ENCODE peak calls at places on chromosomes 5 and 9, in five cellular contexts. One of them, this sample, is unnamed.
A peak's percentile ranks its signal among the peaks of the same experiment; 100 is the strongest.

GRCh38 chr9:114343471-114344187 is 14.0 kb downstream of the ORM2 start:
- DNase-seq in stomach: no peak
- DNase-seq in gastrocnemius medialis: no peak
- DNase-seq in A549: no peak
- DNase-seq in fibroblast of mammary gland: peak; percentile 32
- DNase-seq in this sample: no peak

GRCh38 chr5:110086658-110087388 is 397.1 kb downstream of the MAN2A1 start:
- DNase-seq in A549: no peak
- DNase-seq in fibroblast of mammary gland: peak; percentile 100
- DNase-seq in gastrocnemius medialis: peak; percentile 72
- DNase-seq in stomach: no peak
- DNase-seq in this sample: no peak

GRCh38 chr9:93187047-93187446 is 3.1 kb downstream of the WNK2 start:
- DNase-seq in A549: no peak
- DNase-seq in fibroblast of mammary gland: no peak
- DNase-seq in stomach: peak; percentile 34
- DNase-seq in gastrocnemius medialis: peak; percentile 52
- DNase-seq in this sample: no peak

GRCh38 chr9:133741716-133742115 is 3.6 kb upstream of the SARDH start:
- DNase-seq in A549: no peak
- DNase-seq in fibroblast of mammary gland: no peak
- DNase-seq in gastrocnemius medialis: no peak
- DNase-seq in stomach: no peak
- DNase-seq in this sample: no peak

GRCh38 chr9:88322906-88323566 is 65.2 kb upstream of the SPIN1 start:
- DNase-seq in A549: no peak
- DNase-seq in gastrocnemius medialis: no peak
- DNase-seq in stomach: no peak
- DNase-seq in fibroblast of mammary gland: no peak
- DNase-seq in this sample: no peak

GRCh38 chr9:70081120-70081495 is 37.5 kb downstream of the MAMDC2 start:
- DNase-seq in stomach: no peak
- DNase-seq in fibroblast of mammary gland: peak; percentile 91
- DNase-seq in gastrocnemius medialis: no peak
- DNase-seq in A549: no peak
- DNase-seq in this sample: no peak

GRCh38 chr5:146027746-146028145 is 77.6 kb downstream of the PLAC8L1 start:
- DNase-seq in stomach: peak; percentile 71
- DNase-seq in gastrocnemius medialis: no peak
- DNase-seq in A549: peak; percentile 62
- DNase-seq in fibroblast of mammary gland: no peak
- DNase-seq in this sample: no peak

GRCh38 chr5:97006454-97006853 is 70.6 kb downstream of the LNPEP start:
- DNase-seq in A549: no peak
- DNase-seq in stomach: no peak
- DNase-seq in gastrocnemius medialis: no peak
- DNase-seq in fibroblast of mammary gland: no peak
- DNase-seq in this sample: no peak

GRCh38 chr9:4550777-4551476 is 60.7 kb downstream of the SLC1A1 start:
- DNase-seq in stomach: no peak
- DNase-seq in fibroblast of mammary gland: peak; percentile 40
- DNase-seq in gastrocnemius medialis: no peak
- DNase-seq in A549: no peak
- DNase-seq in this sample: no peak

GRCh38 chr5:132086277-132086794 is 12.7 kb downstream of the CSF2 start:
- DNase-seq in gastrocnemius medialis: peak; percentile 22
- DNase-seq in A549: peak; percentile 30
- DNase-seq in stomach: peak; percentile 50
- DNase-seq in fibroblast of mammary gland: peak; percentile 98
- DNase-seq in this sample: peak; percentile 83

GRCh38 chr9:129176786-129177442 is 1.1 kb downstream of the IER5L start:
- DNase-seq in stomach: no peak
- DNase-seq in A549: peak; percentile 59
- DNase-seq in gastrocnemius medialis: no peak
- DNase-seq in fibroblast of mammary gland: peak; percentile 41
- DNase-seq in this sample: no peak

DNA sequence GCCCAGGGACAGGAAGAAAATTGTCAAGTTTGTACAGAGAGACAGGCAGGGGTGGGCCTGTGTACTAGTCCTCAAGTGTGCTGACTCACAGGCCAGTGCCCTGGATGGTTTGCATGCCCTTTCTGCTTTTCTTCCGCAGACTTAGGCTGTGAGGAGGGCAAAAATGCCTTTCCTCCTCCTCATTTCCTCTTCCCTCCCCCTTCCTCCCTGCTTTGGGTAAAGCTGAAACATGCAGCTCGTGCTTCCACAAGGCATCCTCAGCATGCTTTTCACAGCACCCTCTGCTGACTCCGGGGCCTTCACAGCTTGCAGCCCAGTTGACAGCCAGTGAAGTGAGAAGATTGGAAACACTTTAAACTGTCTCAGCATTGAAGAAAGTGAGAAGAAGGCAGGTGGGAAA is 138.6 kb downstream of the GRIA1 start:
- DNase-seq in gastrocnemius medialis: no peak
- DNase-seq in fibroblast of mammary gland: peak; percentile 97
- DNase-seq in A549: peak; percentile 56
- DNase-seq in stomach: no peak
- DNase-seq in this sample: peak; percentile 88
- TF ChIP-seq CTCF in gastrocnemius medialis: no peak
- TF ChIP-seq CTCF in fibroblast of mammary gland: peak; percentile 48
- TF ChIP-seq CTCF in A549: no peak
- TF ChIP-seq CTCF in stomach: no peak
- TF ChIP-seq CTCF in this sample: peak; percentile 74

DNA sequence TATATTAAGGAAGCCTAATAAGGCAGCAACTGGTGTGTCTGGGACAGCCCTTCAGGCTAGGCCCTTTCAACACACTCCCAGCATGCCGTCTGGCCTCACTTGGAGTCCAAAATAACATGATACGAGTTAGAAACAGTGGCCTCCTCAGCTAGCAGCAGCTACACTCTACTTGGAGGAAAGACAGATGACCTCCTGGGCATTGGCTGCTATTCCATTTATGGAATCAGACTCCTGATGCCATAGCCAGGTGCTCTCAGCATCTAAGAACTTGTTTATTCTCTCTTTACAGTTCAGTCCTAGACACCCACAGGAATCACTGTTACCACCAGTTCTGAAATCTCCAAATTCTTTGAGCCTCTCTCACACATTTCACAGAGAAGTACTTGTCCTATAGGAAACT is 31.8 kb downstream of the RUSC2 start:
- DNase-seq in fibroblast of mammary gland: peak; percentile 35
- DNase-seq in gastrocnemius medialis: peak; percentile 95
- DNase-seq in A549: peak; percentile 26
- DNase-seq in stomach: no peak
- DNase-seq in this sample: peak; percentile 75
- H3K4me3 ChIP-seq in fibroblast of mammary gland: no peak overlapping the region
- H3K4me3 ChIP-seq in gastrocnemius medialis: no peak overlapping the region
- H3K4me3 ChIP-seq in A549: no peak overlapping the region
- H3K4me3 ChIP-seq in stomach: no peak overlapping the region
- H3K4me3 ChIP-seq in this sample: peak overlapping the region; percentile 11

DNA sequence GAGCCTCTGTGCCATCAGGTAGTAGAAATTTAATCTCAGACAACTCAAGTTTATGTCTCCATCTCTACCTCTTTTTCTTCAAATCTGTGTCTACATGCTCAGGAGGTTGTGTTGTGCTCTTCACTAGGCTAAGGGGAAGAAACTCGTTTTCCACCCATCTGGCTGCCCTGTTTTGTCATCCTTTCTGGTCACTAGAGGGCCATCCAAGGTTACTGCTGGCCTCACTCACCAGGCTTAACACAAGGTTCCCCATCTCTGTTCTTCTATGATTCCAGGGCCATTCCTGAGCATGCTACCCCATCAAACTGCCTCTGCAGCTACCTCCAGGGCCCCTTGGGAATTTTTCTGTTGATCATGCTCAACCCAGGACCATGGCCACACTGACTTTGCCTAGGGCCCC is 213.3 kb upstream of the FBXL7 start:
- DNase-seq in fibroblast of mammary gland: no peak
- DNase-seq in stomach: no peak
- DNase-seq in A549: no peak
- DNase-seq in gastrocnemius medialis: no peak
- DNase-seq in this sample: no peak
- TF ChIP-seq CTCF in fibroblast of mammary gland: no peak
- TF ChIP-seq CTCF in stomach: no peak
- TF ChIP-seq CTCF in A549: no peak
- TF ChIP-seq CTCF in gastrocnemius medialis: no peak
- TF ChIP-seq CTCF in this sample: no peak

GRCh38 chr5:116320486-116320885 is 235.7 kb downstream of the COMMD10 start:
- DNase-seq in fibroblast of mammary gland: no peak
- DNase-seq in gastrocnemius medialis: no peak
- DNase-seq in stomach: no peak
- DNase-seq in A549: no peak
- DNase-seq in this sample: no peak

GRCh38 chr5:116318091-116318854 is 233.4 kb downstream of the COMMD10 start:
- DNase-seq in gastrocnemius medialis: no peak
- DNase-seq in fibroblast of mammary gland: no peak
- DNase-seq in A549: no peak
- DNase-seq in stomach: no peak
- DNase-seq in this sample: no peak

GRCh38 chr5:116313366-116313765 is 228.5 kb downstream of the COMMD10 start:
- DNase-seq in stomach: no peak
- DNase-seq in gastrocnemius medialis: no peak
- DNase-seq in A549: no peak
- DNase-seq in fibroblast of mammary gland: no peak
- DNase-seq in this sample: no peak

GRCh38 chr5:116315531-116315930 is 230.7 kb downstream of the COMMD10 start:
- DNase-seq in fibroblast of mammary gland: no peak
- DNase-seq in stomach: no peak
- DNase-seq in A549: no peak
- DNase-seq in gastrocnemius medialis: no peak
- DNase-seq in this sample: no peak
- H3K4me3 ChIP-seq in fibroblast of mammary gland: no peak overlapping the region
- H3K4me3 ChIP-seq in stomach: no peak overlapping the region
- H3K4me3 ChIP-seq in A549: no peak overlapping the region
- H3K4me3 ChIP-seq in gastrocnemius medialis: no peak overlapping the region
- H3K4me3 ChIP-seq in this sample: no peak overlapping the region

DNA sequence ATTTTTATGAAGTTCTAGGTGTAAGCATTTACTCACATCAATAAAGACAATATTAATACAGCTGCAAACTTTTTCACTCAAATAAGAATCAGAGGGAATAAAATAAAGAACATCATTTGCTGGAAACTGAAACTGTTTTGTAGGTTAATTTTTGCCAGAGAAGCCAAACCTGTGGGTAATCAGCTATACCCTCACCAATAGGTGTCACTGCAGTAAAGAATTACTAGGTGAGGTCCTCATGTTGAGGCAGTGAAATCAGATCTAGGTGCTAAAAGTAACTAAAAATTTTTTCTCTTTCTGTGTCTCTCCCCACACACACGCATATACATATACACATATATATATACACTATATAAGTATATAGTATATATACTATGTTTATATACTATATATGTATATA is 1016.3 kb upstream of the SEMA6A start:
- DNase-seq in A549: no peak
- DNase-seq in gastrocnemius medialis: no peak
- DNase-seq in fibroblast of mammary gland: no peak
- DNase-seq in stomach: no peak
- DNase-seq in this sample: no peak
- TF ChIP-seq CTCF in A549: no peak
- TF ChIP-seq CTCF in gastrocnemius medialis: no peak
- TF ChIP-seq CTCF in fibroblast of mammary gland: peak; percentile 10
- TF ChIP-seq CTCF in stomach: no peak
- TF ChIP-seq CTCF in this sample: peak; percentile 15

GRCh38 chr5:174721522-174722432 is 2.6 kb upstream of the MSX2 start:
- DNase-seq in fibroblast of mammary gland: no peak
- DNase-seq in gastrocnemius medialis: no peak
- DNase-seq in A549: no peak
- DNase-seq in stomach: no peak
- DNase-seq in this sample: no peak
- H3K4me3 ChIP-seq in fibroblast of mammary gland: no peak overlapping the region
- H3K4me3 ChIP-seq in gastrocnemius medialis: peak overlapping the region; percentile 36
- H3K4me3 ChIP-seq in A549: peak overlapping the region; percentile 50
- H3K4me3 ChIP-seq in stomach: peak overlapping the region; percentile 41
- H3K4me3 ChIP-seq in this sample: no peak overlapping the region

GRCh38 chr5:10420926-10421325 is 20.8 kb upstream of the ROPN1L start:
- DNase-seq in A549: no peak
- DNase-seq in fibroblast of mammary gland: peak; percentile 14
- DNase-seq in stomach: no peak
- DNase-seq in gastrocnemius medialis: no peak
- DNase-seq in this sample: no peak

GRCh38 chr5:10427201-10427600 is 14.5 kb upstream of the ROPN1L start:
- DNase-seq in A549: no peak
- DNase-seq in fibroblast of mammary gland: no peak
- DNase-seq in stomach: no peak
- DNase-seq in gastrocnemius medialis: no peak
- DNase-seq in this sample: no peak

GRCh38 chr5:10423009-10423408 is 18.7 kb upstream of the ROPN1L start:
- DNase-seq in gastrocnemius medialis: no peak
- DNase-seq in A549: no peak
- DNase-seq in fibroblast of mammary gland: no peak
- DNase-seq in stomach: no peak
- DNase-seq in this sample: no peak

GRCh38 chr5:10421841-10422691 is 19.6 kb upstream of the ROPN1L start:
- DNase-seq in stomach: no peak
- DNase-seq in gastrocnemius medialis: no peak
- DNase-seq in fibroblast of mammary gland: no peak
- DNase-seq in A549: no peak
- DNase-seq in this sample: no peak

DNA sequence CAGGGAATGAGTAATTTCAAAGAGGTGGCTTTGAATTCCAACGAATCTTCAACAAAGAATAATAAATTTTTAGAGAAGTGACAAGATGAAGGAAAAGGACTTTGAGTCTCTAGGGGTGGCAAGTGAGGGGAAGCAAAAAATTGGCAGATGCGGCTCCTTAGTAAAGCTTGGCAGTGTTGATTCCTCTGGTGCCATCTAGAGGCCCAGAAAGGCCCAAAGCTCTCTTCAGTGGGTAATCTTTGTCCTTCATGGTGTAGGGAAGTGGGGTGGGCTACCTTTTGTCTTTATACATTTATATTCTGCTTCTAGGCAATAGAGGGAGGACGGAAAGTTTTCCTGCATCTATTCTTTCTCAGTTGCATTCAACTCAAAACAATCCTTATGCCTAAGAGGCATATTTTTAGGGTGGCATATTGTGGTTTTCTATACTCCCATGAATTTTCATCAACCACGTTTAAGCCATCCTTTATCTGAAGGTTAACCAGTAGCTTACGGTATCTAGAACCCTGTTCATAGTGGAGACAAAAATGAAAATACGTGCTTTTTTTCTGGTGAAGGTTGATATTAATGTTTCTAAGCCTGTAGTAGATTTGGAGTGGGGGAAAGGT is 17.5 kb upstream of the ROPN1L start:
- DNase-seq in gastrocnemius medialis: peak; percentile 39
- DNase-seq in fibroblast of mammary gland: peak; percentile 60
- DNase-seq in A549: peak; percentile 59
- DNase-seq in stomach: no peak
- DNase-seq in this sample: no peak
- TF ChIP-seq CTCF in gastrocnemius medialis: no peak
- TF ChIP-seq CTCF in fibroblast of mammary gland: peak; percentile 66
- TF ChIP-seq CTCF in A549: peak; percentile 66
- TF ChIP-seq CTCF in stomach: peak; percentile 32
- TF ChIP-seq CTCF in this sample: peak; percentile 65